ENCODE peak calls at places on chromosome 10, in eight cellular contexts. Q is AG09319, D is stomach, I is AG04450, L is HFFc6, S is gastrocnemius medialis, H is cardiac fibroblast, U is omental fat pad. W is an unnamed sample.
A peak's percentile ranks its signal among the peaks of the same experiment; 100 is the strongest.

GRCh38 chr10:76251773-76252617 is 820.6 kb downstream of the LRMDA start:
- DNase-seq in U (no peak), H (peak; percentile 84), S (no peak), L (peak; percentile 81), Q (no peak), I (peak; percentile 97), D (no peak), W (no peak)

GRCh38 chr10:88347022-88347421 is 236.1 kb downstream of the RNLS start:
- DNase-seq in L (no peak), I (no peak), U (no peak), Q (no peak), H (peak; percentile 54), S (no peak), D (no peak), W (no peak)

GRCh38 chr10:91891285-91892001 is 17.8 kb downstream of the FGFBP3 start:
- DNase-seq in S (no peak), U (no peak), L (peak; percentile 49), D (no peak), I (no peak), H (peak; percentile 82), Q (no peak), W (no peak)

GRCh38 chr10:103757531-103758293 is 97.7 kb downstream of the SH3PXD2A start:
- DNase-seq in U (no peak), L (peak; percentile 80), S (peak; percentile 43), D (no peak), Q (no peak), H (peak; percentile 71), I (peak; percentile 63), W (no peak)

GRCh38 chr10:133318494-133319127 is 9.9 kb downstream of the ZNF511 start:
- DNase-seq in H (peak; percentile 55), S (no peak), Q (no peak), D (peak; percentile 74), U (no peak), I (no peak), L (no peak), W (peak; percentile 86)

GRCh38 chr10:51367120-51367519 is 292.8 kb downstream of the PRKG1 start:
- DNase-seq in H (peak; percentile 29), U (no peak), I (no peak), L (no peak), D (no peak), Q (no peak), S (no peak), W (no peak)

GRCh38 chr10:119359025-119359424 is 151.7 kb downstream of the GRK5 start:
- DNase-seq in I (no peak), D (no peak), H (no peak), L (no peak), Q (no peak), S (no peak), U (no peak), W (no peak)

GRCh38 chr10:79069325-79070090 is 742 bp downstream of the ZMIZ1 start:
- DNase-seq in L (no peak), I (no peak), D (peak; percentile 61), S (no peak), H (peak; percentile 61), U (no peak), Q (no peak), W (peak; percentile 30)

GRCh38 chr10:97280783-97281182 is 11.7 kb downstream of the ARHGAP19 start:
- DNase-seq in I (no peak), Q (no peak), S (no peak), U (no peak), D (no peak), L (no peak), H (no peak), W (no peak)

GRCh38 chr10:30828227-30828626 is 198.7 kb upstream of the LYZL2 start:
- DNase-seq in S (no peak), I (no peak), Q (no peak), D (no peak), L (no peak), U (no peak), H (no peak), W (no peak)

GRCh38 chr10:50604049-50604640 is 19.6 kb downstream of the SGMS1 start:
- DNase-seq in H (peak; percentile 26), U (no peak), I (no peak), Q (no peak), D (no peak), L (peak; percentile 32), S (no peak), W (no peak)

GRCh38 chr10:25753776-25754175 is 180.3 kb upstream of the MYO3A start:
- DNase-seq in S (no peak), H (peak; percentile 64), U (no peak), D (no peak), I (no peak), Q (no peak), L (no peak), W (no peak)

GRCh38 chr10:52644678-52645434 is 127.7 kb downstream of the MBL2 start:
- DNase-seq in U (no peak), I (no peak), L (peak; percentile 44), S (peak; percentile 13), D (peak; percentile 40), H (peak; percentile 71), Q (no peak), W (no peak)

GRCh38 chr10:74924251-74924954 is 98.0 kb downstream of the KAT6B start:
- DNase-seq in D (no peak), L (peak; percentile 96), I (peak; percentile 82), U (no peak), Q (peak; percentile 69), H (peak; percentile 93), S (no peak), W (no peak)

GRCh38 chr10:130045801-130046321 is 64.8 kb downstream of the C10orf143 start:
- DNase-seq in L (no peak), Q (no peak), S (no peak), D (no peak), I (no peak), H (no peak), U (no peak), W (no peak)

GRCh38 chr10:130043491-130043890 is 67.1 kb downstream of the C10orf143 start:
- DNase-seq in S (no peak), U (no peak), I (no peak), D (no peak), Q (no peak), L (no peak), H (no peak), W (no peak)

GRCh38 chr10:130046591-130046990 is 64.0 kb downstream of the C10orf143 start:
- DNase-seq in L (no peak), Q (no peak), S (no peak), H (no peak), D (no peak), U (no peak), I (no peak), W (no peak)

GRCh38 chr10:130044067-130045061 is 66.3 kb downstream of the C10orf143 start:
- DNase-seq in H (no peak), Q (no peak), U (no peak), I (no peak), D (no peak), L (no peak), S (no peak), W (no peak)

DNA sequence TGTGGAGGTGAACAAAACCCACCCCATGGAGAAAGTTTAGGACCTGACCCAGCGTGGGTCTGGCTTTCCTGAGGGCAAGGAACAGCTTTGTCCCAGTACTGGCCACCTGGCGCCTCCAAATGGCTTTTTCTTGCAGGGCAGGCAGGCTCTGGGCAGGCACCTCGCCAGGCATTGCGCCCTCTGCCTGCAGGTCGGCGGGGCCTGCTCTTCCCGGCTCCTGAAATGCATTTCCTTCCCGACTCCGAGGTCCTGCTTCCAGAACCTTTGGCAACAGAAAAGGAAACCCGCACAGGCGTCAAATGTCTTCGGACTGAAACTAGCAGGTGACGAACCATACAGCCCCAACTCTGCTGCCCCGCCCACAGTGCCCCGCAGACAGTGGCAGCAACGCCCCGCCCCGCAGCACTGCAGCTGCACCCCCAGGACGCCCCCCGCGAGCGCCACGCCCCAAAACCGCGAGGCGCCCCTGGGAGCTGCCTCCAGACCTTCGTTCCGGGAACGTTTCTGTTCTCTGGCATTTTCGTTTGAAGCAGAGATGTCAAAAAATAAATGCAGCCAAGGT is 65.5 kb downstream of the C10orf143 start:
- DNase-seq in S (no peak), D (no peak), L (no peak), U (no peak), H (peak; percentile 5), Q (no peak), I (no peak), W (no peak)
- TF ChIP-seq CTCF in S (no peak), D (no peak), L (peak; percentile 75), U (no peak), H (no peak), Q (peak; percentile 49), I (no peak), W (peak; percentile 29)

GRCh38 chr10:93678805-93679587 is 23.4 kb downstream of the FRA10AC1 start:
- DNase-seq in I (no peak), H (no peak), D (no peak), L (no peak), Q (no peak), U (no peak), S (no peak), W (no peak)

GRCh38 chr10:93678386-93678785 is 24.0 kb downstream of the FRA10AC1 start:
- DNase-seq in L (no peak), I (no peak), S (no peak), D (no peak), Q (no peak), H (no peak), U (no peak), W (no peak)

DNA sequence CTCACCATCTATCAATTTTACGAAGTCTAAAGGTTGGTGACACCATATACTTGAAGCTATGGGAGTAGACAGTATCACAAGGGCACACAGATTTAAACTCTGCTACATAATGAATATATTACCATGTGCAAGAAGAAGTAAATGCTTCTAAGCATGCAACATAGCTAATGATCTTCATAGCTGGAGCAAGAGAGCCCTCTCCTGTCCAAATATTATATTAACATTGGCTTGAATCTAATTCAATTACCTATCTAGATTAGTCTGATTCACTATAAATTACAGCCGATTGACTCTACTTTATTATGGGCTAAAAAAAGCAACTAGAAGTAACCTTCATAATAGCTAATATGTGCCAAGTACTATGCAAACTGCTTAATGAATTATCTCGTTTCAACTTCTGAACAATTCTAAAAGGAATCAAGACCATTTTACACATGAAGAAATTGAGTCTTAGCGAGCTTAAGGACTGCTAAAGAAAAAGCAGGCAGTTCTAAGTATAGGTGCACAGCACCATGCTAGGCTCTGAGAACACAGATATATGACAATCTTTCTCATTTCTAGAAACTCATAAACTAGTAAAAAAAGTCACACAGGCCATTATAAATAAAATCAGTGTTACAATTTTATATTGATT is 21.9 kb downstream of the FRA10AC1 start:
- DNase-seq in H (peak; percentile 59), S (no peak), Q (peak; percentile 8), I (no peak), U (no peak), D (no peak), L (peak; percentile 57), W (no peak)
- TF ChIP-seq CTCF in H (peak; percentile 16), S (no peak), Q (peak; percentile 24), I (peak; percentile 45), U (no peak), D (peak; percentile 33), L (peak; percentile 77), W (peak; percentile 61)

GRCh38 chr10:130746311-130746710 is 565.2 kb downstream of the TCERG1L start:
- DNase-seq in L (no peak), S (no peak), Q (no peak), D (peak; percentile 9), I (no peak), H (no peak), U (no peak), W (no peak)
- TF ChIP-seq CTCF in L (no peak), S (no peak), Q (no peak), D (no peak), I (no peak), H (no peak), U (no peak), W (no peak)

DNA sequence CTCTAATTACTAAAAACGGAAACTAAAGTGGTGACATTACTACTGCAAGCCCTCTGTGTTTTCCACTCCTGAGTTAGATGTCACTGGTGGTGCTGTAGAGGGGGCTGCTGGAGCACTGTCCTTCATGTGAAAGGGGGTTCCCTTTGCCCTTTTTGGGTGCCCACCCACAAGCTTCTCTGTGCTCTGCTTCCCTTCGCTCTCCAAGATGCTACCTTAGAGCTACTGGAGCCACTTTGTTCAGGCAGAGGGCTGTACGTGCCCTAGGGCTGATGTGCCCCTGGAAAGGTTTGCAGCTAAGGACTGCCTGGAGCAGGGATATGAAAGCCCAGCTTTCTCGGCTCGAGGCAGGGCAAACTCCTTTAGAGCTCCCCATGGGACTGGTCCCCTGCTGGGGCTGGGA is 28.3 kb downstream of the EMX2 start:
- DNase-seq in Q (no peak), H (no peak), U (no peak), S (no peak), D (no peak), L (no peak), I (no peak), W (no peak)
- TF ChIP-seq CTCF in Q (no peak), H (no peak), U (no peak), S (no peak), D (no peak), L (no peak), I (no peak), W (no peak)